ENCODE peak calls at places on chromosomes 7 and 10, in eight cellular contexts. F, A, P, S, U, V, M and J are unnamed samples.

GRCh38 chr7:106460792-106461254 is 176.0 kb upstream of the NAMPT start:
- DNase-seq in A (no peak), P (no peak), M (no peak), S (no peak), V (no peak), F (no peak), U (no peak), J (no peak)

GRCh38 chr10:65348637-65349036 is 1577.2 kb upstream of the LRRTM3 start:
- DNase-seq in M (no peak), U (no peak), V (no peak), S (no peak), F (no peak), P (no peak), A (no peak), J (no peak)

GRCh38 chr10:80283536-80284199 is 5.8 kb downstream of the MAT1A start:
- DNase-seq in M (no peak), F (no peak), P (no peak), V (no peak), U (no peak), S (no peak), A (no peak), J (no peak)

GRCh38 chr10:3197354-3198003 is 24.9 kb upstream of the PITRM1 start:
- DNase-seq in P (peak; percentile 69), S (peak; percentile 87), F (peak; percentile 93), A (peak; percentile 7), M (peak; percentile 92), V (peak; percentile 85), U (peak; percentile 83), J (peak; percentile 88)

GRCh38 chr7:42869131-42870020 is 42.5 kb downstream of the C7orf25 start:
- DNase-seq in U (no peak), S (peak; percentile 44), F (no peak), P (no peak), M (no peak), V (no peak), A (no peak), J (no peak)

GRCh38 chr10:103566536-103566935 is 73.0 kb downstream of the NEURL1 start:
- DNase-seq in P (no peak), V (no peak), U (no peak), M (no peak), S (no peak), F (no peak), A (no peak), J (no peak)

GRCh38 chr7:122544463-122544862 is 154.5 kb downstream of the RNF133 start:
- DNase-seq in U (no peak), M (no peak), V (peak; percentile 10), P (no peak), S (no peak), A (peak; percentile 9), F (no peak), J (no peak)

GRCh38 chr10:64760371-64760770 is 1239.2 kb downstream of the REEP3 start:
- DNase-seq in U (no peak), M (no peak), F (no peak), V (no peak), P (no peak), A (no peak), S (peak; percentile 16), J (no peak)

GRCh38 chr7:46152671-46153070 is 231.6 kb upstream of the IGFBP3 start:
- DNase-seq in S (no peak), F (no peak), P (no peak), U (no peak), V (no peak), M (no peak), A (no peak), J (no peak)

DNA sequence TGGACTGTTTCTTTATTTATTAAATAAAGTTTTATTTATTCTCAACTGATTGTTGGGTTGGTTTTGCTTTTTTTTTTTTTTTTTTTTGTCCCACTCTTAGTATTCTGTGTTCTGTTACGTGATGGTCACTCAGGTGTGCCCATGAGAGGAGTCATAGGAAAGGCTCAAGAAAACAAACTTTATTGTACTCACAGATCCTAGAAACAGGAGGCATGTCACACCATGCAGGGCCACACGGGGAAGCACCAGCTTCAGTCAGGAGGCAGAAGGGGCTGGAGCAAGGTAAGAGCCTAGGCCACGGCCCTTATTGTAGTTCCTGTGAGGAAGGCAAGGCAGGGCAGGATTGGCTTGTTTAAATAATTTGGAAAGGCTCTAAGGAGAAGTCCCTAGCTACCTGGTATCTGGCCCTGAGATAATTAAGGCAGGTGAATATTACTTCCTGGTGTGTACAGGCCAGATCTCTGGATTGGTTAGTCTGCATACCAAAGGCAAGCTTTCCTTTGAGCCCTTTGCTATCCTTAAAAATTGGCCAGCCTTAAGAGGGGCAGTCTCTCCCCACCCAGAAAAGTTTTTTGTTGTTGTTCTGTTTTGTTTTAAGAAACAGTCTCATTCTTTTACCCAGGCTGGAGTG is 8.3 kb downstream of the ATOH7 start:
- DNase-seq in M (no peak), A (no peak), S (no peak), P (no peak), U (no peak), V (peak; percentile 27), F (no peak), J (no peak)
- TF ChIP-seq CTCF in M (no peak), A (no peak), S (peak; percentile 24), P (no peak), U (peak; percentile 25), V (no peak), F (no peak), J (no peak)

GRCh38 chr7:92831716-92832622 is 4.4 kb downstream of the CDK6 start:
- DNase-seq in M (no peak), V (peak; percentile 21), U (no peak), P (peak; percentile 69), A (no peak), F (no peak), S (peak; percentile 90), J (no peak)

GRCh38 chr7:92830532-92831110 is 5.8 kb downstream of the CDK6 start:
- DNase-seq in V (no peak), M (no peak), U (no peak), P (no peak), A (no peak), S (no peak), F (no peak), J (no peak)

GRCh38 chr7:92832623-92833023 is 3.8 kb downstream of the CDK6 start:
- DNase-seq in V (no peak), U (no peak), M (no peak), A (no peak), F (no peak), P (no peak), S (no peak), J (no peak)

GRCh38 chr7:92827464-92827863 is 8.9 kb downstream of the CDK6 start:
- DNase-seq in P (no peak), A (no peak), S (no peak), V (no peak), U (no peak), F (no peak), M (no peak), J (no peak)

DNA sequence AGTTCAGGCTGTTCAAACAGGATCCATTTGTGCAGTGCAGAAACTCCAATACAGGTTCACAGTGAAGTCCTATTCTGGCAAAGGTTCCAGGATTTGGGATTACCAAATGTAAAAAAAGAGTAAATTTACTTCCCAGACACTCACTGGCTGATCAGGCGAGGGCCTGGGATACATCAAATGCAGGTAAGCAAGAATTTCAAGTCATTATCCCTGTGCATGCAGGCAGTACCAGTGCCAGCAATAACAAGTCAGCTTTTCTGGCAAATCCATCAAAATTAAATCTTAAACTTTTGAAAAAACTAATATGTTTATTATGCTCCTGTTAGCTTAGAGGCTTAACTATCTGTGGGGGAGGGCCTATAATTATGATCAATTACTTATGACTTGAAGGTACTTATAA is 6.3 kb downstream of the CDK6 start:
- DNase-seq in M (no peak), F (no peak), S (no peak), A (no peak), U (no peak), P (no peak), V (no peak), J (no peak)
- H3K4me3 ChIP-seq in M (no peak overlapping the region), F (no peak overlapping the region), S (no peak overlapping the region), A (no peak overlapping the region), U (no peak overlapping the region), P (peak overlapping the region; percentile 3), V (no peak overlapping the region), J (no peak overlapping the region)

GRCh38 chr7:27656724-27657123 is 6.0 kb downstream of the HIBADH start:
- DNase-seq in M (no peak), S (no peak), U (no peak), P (no peak), V (no peak), F (no peak), A (no peak), J (no peak)

GRCh38 chr7:27661776-27662489 is 750 bp downstream of the HIBADH start:
- DNase-seq in P (no peak), V (peak; percentile 37), F (peak; percentile 76), U (no peak), S (no peak), A (no peak), M (peak; percentile 47), J (no peak)

GRCh38 chr7:27663989-27664331 is 1.3 kb upstream of the HIBADH start:
- DNase-seq in F (no peak), S (no peak), M (no peak), A (peak; percentile 19), P (no peak), V (no peak), U (no peak), J (no peak)

DNA sequence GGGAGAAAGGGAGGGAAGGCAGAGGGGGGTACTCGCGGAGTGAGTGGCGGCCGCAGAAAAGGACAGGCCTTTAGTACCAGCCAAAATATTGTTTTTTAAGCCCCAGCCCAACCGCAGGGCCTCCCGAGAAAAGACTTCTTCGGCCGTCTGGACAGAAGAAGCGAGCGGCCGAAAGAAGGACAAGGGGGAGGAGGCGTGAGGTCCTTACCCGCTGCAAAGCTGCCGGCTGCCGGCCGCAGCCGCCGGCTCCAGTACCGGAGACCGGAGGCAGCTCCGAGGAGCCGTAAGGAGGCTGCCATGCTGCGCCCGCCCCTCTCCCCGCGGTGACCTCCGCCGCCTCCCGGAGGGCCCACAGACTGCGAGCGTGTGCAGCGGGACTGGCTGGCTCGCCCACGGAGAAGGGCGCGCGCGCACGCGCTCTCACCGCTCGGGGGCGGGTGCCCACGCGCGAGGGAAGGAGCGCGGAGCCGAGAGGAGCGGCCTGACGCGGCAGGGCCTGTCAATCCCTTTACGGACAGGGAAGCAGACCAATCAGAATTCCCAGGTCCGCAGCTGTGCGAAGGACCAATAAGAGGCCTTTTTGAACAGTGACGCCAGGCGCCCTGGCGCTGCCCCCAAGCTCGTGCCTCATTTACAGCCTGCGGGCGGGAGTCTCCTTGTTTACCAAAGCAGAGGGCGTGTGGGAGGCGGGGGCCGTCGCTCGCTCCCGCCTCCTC is at the start of gene HIBADH:
- DNase-seq in U (peak; percentile 96), V (peak; percentile 99), M (peak; percentile 99), A (peak; percentile 99), P (peak; percentile 96), S (peak; percentile 100), F (peak; percentile 99), J (peak; percentile 98)
- TF ChIP-seq CTCF in U (peak; percentile 42), V (peak; percentile 3), M (peak; percentile 59), A (no peak), P (peak; percentile 4), S (peak; percentile 24), F (peak; percentile 0), J (no peak)

DNA sequence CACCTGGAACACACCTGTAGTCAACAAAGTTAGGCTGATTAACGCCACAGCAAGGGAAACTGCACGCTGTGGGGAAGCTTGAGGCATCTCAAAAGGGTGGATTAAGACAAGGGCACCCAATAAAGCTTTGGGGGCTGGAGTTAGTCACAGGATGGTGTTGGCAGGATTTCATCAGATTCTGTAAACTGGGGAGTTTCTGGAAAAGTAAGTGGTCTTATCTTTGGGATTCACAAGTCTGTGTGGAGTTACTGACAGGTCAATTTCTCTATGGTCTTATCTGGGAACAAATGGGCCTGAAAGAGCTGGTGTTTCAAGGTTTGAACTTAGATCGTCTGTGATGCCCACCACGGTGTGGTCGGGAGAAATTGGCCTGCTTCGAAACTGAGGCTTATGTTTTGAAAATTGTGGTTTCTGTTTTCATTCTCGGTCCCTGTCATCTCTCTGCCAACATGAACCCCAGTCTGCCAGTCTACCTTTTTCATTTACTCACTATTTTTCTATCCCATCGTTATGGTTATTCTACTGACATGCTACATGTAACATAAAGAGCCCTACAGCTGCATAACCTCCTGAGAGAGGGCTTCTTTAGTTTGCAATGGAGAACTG is 23.8 kb upstream of the AOAH start:
- DNase-seq in S (no peak), U (no peak), P (no peak), V (no peak), A (no peak), F (no peak), M (no peak), J (no peak)
- H3K4me3 ChIP-seq in S (no peak overlapping the region), U (no peak overlapping the region), P (no peak overlapping the region), V (no peak overlapping the region), A (no peak overlapping the region), F (peak overlapping the region; percentile 56), M (no peak overlapping the region), J (no peak overlapping the region)